ENCODE peak calls at places on chromosome 1, in five cellular contexts. K, T, U, C and L are unnamed samples.
A peak's percentile ranks its signal among the peaks of the same experiment; 100 is the strongest.

GRCh38 chr1:94526152-94526551 is 15.4 kb downstream of the F3 start:
- DNase-seq in K (peak; percentile 39), T (no peak), U (no peak), C (peak; percentile 71), L (no peak)

GRCh38 chr1:197692965-197693364 is 82.3 kb downstream of the DENND1B start:
- DNase-seq in K (peak; percentile 11), T (no peak), U (no peak), C (peak; percentile 31), L (no peak)

GRCh38 chr1:206030714-206031113 is 7.0 kb upstream of the CTSE start:
- DNase-seq in K (peak; percentile 64), T (peak; percentile 86), U (peak; percentile 59), C (peak; percentile 62), L (peak; percentile 80)

GRCh38 chr1:39892611-39893595 is 8.8 kb downstream of the MYCL start:
- DNase-seq in K (peak; percentile 90), T (peak; percentile 95), U (no peak), C (peak; percentile 81), L (no peak)

GRCh38 chr1:167533851-167534300 is 15.5 kb upstream of the CD247 start:
- DNase-seq in K (peak; percentile 18), T (peak; percentile 85), U (peak; percentile 81), C (peak; percentile 50), L (peak; percentile 76)

GRCh38 chr1:220391426-220391825 is 119.2 kb upstream of the RAB3GAP2 start:
- DNase-seq in K (no peak), T (no peak), U (no peak), C (no peak), L (no peak)

GRCh38 chr1:46804027-46804889 is 5.4 kb downstream of the CYP4B1 start:
- DNase-seq in K (no peak), T (no peak), U (no peak), C (no peak), L (no peak)

GRCh38 chr1:244096691-244097090 is 45.6 kb downstream of the ZBTB18 start:
- DNase-seq in K (no peak), T (no peak), U (no peak), C (no peak), L (no peak)

GRCh38 chr1:33246171-33246570 is 10.1 kb upstream of the ZNF362 start:
- DNase-seq in K (no peak), T (no peak), U (no peak), C (no peak), L (no peak)

GRCh38 chr1:173410133-173410793 is 66.9 kb upstream of the PRDX6 start:
- DNase-seq in K (peak; percentile 83), T (no peak), U (no peak), C (peak; percentile 70), L (no peak)

DNA sequence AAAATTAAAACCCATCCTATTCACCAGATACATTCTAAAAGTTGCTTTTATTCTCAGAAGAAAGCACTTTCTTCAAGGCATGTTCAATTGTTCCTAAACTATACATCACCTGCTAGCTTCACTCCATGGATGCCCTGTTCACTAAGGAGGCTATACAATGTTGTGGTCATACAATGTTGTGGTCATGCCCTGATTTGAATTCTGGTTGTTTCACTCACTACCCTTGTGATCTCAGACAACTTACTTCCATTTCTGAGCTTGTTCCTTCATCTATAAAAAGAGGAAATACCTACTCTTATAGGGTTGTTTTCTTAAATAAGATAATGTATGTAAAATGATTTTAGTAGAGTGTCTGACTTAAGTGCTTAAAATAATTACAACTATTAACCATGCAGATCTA is 19.7 kb downstream of the EDEM3 start:
- DNase-seq in K (no peak), T (no peak), U (no peak), C (no peak), L (no peak)
- H3K4me3 ChIP-seq in K (no peak overlapping the region), T (no peak overlapping the region), U (no peak overlapping the region), C (no peak overlapping the region), L (no peak overlapping the region)

GRCh38 chr1:53693361-53693760 is 45.6 kb downstream of the GLIS1 start:
- DNase-seq in K (peak; percentile 34), T (no peak), U (peak; percentile 63), C (no peak), L (no peak)
- H3K27me3 ChIP-seq in K (peaks cover 3% of the 10 kb centered on the region), T (no peaks in the 10 kb centered on the region), U (no peaks in the 10 kb centered on the region), C (no peaks in the 10 kb centered on the region), L (peaks cover 12% of the 10 kb centered on the region)

GRCh38 chr1:74673351-74674111 is at the start of gene ERICH3:
- DNase-seq in K (peak; percentile 35), T (no peak), U (peak; percentile 53), C (no peak), L (no peak)
- H3K4me3 ChIP-seq in K (peak within 1 kb of the TSS; percentile 13), T (no peak within 1 kb of the TSS), U (no peak within 1 kb of the TSS), C (peak within 1 kb of the TSS; percentile 19), L (peak within 1 kb of the TSS; percentile 17)

GRCh38 chr1:153220606-153221303 is 3.4 kb downstream of the PRR9 start:
- DNase-seq in K (no peak), T (no peak), U (no peak), C (no peak), L (no peak)
- H3K27me3 ChIP-seq in K (no peaks in the 10 kb centered on the region), T (peaks cover 2% of the 10 kb centered on the region), U (peaks cover 25% of the 10 kb centered on the region), C (no peaks in the 10 kb centered on the region), L (no peaks in the 10 kb centered on the region)

GRCh38 chr1:15386128-15386824 is 23.4 kb upstream of the EFHD2 start:
- DNase-seq in K (peak; percentile 35), T (no peak), U (no peak), C (no peak), L (no peak)
- H3K4me3 ChIP-seq in K (no peak overlapping the region), T (no peak overlapping the region), U (no peak overlapping the region), C (no peak overlapping the region), L (peak overlapping the region; percentile 1)

DNA sequence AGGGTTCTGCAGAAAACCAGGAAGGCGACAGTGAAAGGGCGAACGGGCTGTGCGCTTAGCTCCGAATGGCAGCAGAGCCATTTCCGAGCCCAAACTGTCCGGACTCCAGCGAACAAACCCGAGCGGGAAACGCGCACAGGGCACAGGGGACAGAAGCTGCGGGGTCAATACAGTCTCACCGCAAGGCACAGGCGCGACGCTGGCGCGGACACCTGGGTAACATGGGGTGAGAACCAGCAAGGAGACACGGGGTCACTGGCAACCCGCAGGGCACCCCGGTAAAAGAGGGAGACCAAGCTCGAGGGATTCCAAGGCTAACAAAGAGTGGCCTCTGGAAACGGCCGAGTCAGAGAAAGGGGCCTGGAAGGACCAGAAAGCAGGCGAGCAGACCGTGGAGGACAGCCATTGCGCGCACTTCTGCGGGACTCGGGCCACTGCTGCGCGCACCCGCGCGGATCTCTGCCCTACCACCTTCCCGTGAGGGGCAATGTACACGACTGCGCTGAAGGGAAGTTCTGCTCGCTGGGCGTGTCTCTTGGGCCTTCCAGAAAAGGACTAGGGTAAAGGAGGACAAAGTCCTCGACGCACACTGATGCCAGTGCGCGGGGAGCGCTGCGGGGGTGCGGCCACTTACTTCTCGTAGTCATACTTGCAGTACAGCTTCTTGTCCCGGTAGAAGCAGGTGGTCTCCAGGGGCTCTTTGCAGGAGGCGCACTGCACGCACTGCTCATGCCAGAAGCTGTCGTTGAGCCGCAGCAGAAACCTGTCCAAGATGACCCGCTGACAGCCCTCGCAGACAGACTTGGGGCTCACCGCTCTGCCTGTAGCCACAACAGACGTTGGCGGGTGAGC is 3.8 kb downstream of the LMX1A start:
- DNase-seq in K (no peak), T (no peak), U (no peak), C (no peak), L (no peak)
- H3K27me3 ChIP-seq in K (peaks cover 41% of the 10 kb centered on the region), T (peaks cover 85% of the 10 kb centered on the region), U (peaks cover 52% of the 10 kb centered on the region), C (peaks cover 54% of the 10 kb centered on the region), L (peaks cover 100% of the 10 kb centered on the region)